ENCODE peak calls at places on chromosomes 5 and 9, in ten cellular contexts. B is right lobe of liver, H is stomach, D is endothelial cell of umbilical vein, C is GM12878, W is breast epithelium, J is thyroid gland, R is IMR-90, S is ovary, U is adrenal gland. P is an unnamed sample.

GRCh38 chr9:96604005-96604320 is 15.7 kb downstream of the CDC14B start:
- DNase-seq in B (no peak), H (no peak), D (no peak), C (no peak), W (no peak), J (peak; percentile 57), R (no peak), S (no peak), U (peak; percentile 34), P (no peak)

GRCh38 chr5:138926688-138927448 is 51.7 kb upstream of the LRRTM2 start:
- DNase-seq in B (no peak), H (no peak), D (no peak), C (no peak), W (no peak), J (no peak), R (no peak), S (no peak), U (peak; percentile 11), P (no peak)

GRCh38 chr5:109838157-109838556 is 148.4 kb downstream of the MAN2A1 start:
- DNase-seq in B (no peak), H (no peak), D (no peak), C (no peak), W (no peak), J (no peak), R (no peak), S (no peak), U (no peak), P (no peak)

GRCh38 chr5:145834917-145835838 is at the start of gene PRELID2:
- DNase-seq in B (peak; percentile 92), H (peak; percentile 94), D (peak; percentile 87), C (peak; percentile 27), W (peak; percentile 85), J (peak; percentile 95), R (peak; percentile 84), S (peak; percentile 85), U (peak; percentile 91), P (peak; percentile 72)

GRCh38 chr5:141783599-141784296 is 94.5 kb downstream of the PCDH1 start:
- DNase-seq in B (no peak), H (no peak), D (no peak), C (no peak), W (no peak), J (no peak), R (no peak), S (no peak), U (no peak), P (no peak)

GRCh38 chr5:111859533-111860270 is 102.7 kb upstream of the NREP start:
- DNase-seq in B (no peak), H (no peak), D (no peak), C (no peak), W (no peak), J (no peak), R (peak; percentile 91), S (no peak), U (no peak), P (no peak)

GRCh38 chr9:91433180-91433579 is 9.5 kb upstream of the NFIL3 start:
- DNase-seq in B (no peak), H (no peak), D (peak; percentile 85), C (no peak), W (no peak), J (no peak), R (peak; percentile 98), S (no peak), U (no peak), P (no peak)

GRCh38 chr5:151155149-151155776 is 2.3 kb downstream of the ANXA6 start:
- DNase-seq in B (no peak), H (no peak), D (no peak), C (peak; percentile 35), W (no peak), J (no peak), R (peak; percentile 27), S (no peak), U (no peak), P (no peak)

GRCh38 chr5:146338774-146339714 is at the start of gene POU4F3:
- DNase-seq in B (no peak), H (no peak), D (no peak), C (no peak), W (no peak), J (no peak), R (no peak), S (no peak), U (no peak), P (no peak)

GRCh38 chr9:97923529-97924108 is 1.3 kb upstream of the TRMO start:
- DNase-seq in B (peak; percentile 65), H (peak; percentile 79), D (peak; percentile 86), C (peak; percentile 50), W (peak; percentile 68), J (peak; percentile 76), R (peak; percentile 80), S (peak; percentile 37), U (peak; percentile 80), P (peak; percentile 82)

GRCh38 chr5:54049963-54050362 is 260.4 kb downstream of the ARL15 start:
- DNase-seq in B (no peak), H (no peak), D (no peak), C (no peak), W (no peak), J (no peak), R (peak; percentile 70), S (no peak), U (no peak), P (no peak)

GRCh38 chr5:89313804-89314588 is 431.0 kb upstream of the MEF2C start:
- DNase-seq in B (no peak), H (no peak), D (peak; percentile 70), C (peak; percentile 99), W (no peak), J (no peak), R (peak; percentile 96), S (no peak), U (no peak), P (no peak)

DNA sequence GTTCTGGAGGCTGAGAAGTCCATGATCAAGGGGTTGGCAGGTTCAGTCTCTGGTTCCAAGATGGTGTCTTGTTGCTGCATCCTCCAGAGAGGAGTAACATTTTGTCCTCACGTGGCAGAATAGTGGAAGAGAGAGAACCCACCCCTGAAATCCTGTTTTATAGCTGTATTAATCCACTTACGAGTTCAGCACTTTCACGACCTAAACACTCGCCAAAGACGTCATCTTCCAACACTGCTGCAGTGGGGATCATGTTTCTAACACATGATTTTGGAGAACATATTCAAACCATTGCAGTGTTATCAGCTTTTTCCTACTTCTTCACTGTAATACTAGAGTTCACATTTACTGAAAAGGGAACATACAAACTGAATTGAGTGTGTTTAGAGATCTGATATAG is 233.1 kb upstream of the ATP10B start:
- DNase-seq in B (no peak), H (no peak), D (no peak), C (no peak), W (no peak), J (no peak), R (no peak), S (no peak), U (no peak), P (no peak)
- TF ChIP-seq CTCF in B (no peak), H (no peak), D (no peak), C (no peak), W (no peak), J (no peak), R (no peak), S (no peak), U (no peak), P (no peak)

GRCh38 chr9:108882052-108882888 is 20.2 kb downstream of the ACTL7A start:
- DNase-seq in B (no peak), H (no peak), D (no peak), C (no peak), W (no peak), J (no peak), R (no peak), S (no peak), U (no peak), P (no peak)
- TF ChIP-seq POLR2A in B (no peak), H (no peak), D (no peak), C (no peak), W (no peak), J (no peak), R (no peak), S (no peak), U (no peak), P (no peak)

GRCh38 chr5:152456815-152457443 is 51.9 kb upstream of the NMUR2 start:
- DNase-seq in B (no peak), H (no peak), D (no peak), C (no peak), W (no peak), J (no peak), R (no peak), S (no peak), U (no peak), P (no peak)

GRCh38 chr5:152464048-152464447 is 59.0 kb upstream of the NMUR2 start:
- DNase-seq in B (no peak), H (no peak), D (no peak), C (no peak), W (no peak), J (no peak), R (no peak), S (no peak), U (no peak), P (no peak)

GRCh38 chr5:152466079-152466745 is 61.1 kb upstream of the NMUR2 start:
- DNase-seq in B (no peak), H (no peak), D (no peak), C (no peak), W (no peak), J (no peak), R (no peak), S (no peak), U (no peak), P (no peak)

DNA sequence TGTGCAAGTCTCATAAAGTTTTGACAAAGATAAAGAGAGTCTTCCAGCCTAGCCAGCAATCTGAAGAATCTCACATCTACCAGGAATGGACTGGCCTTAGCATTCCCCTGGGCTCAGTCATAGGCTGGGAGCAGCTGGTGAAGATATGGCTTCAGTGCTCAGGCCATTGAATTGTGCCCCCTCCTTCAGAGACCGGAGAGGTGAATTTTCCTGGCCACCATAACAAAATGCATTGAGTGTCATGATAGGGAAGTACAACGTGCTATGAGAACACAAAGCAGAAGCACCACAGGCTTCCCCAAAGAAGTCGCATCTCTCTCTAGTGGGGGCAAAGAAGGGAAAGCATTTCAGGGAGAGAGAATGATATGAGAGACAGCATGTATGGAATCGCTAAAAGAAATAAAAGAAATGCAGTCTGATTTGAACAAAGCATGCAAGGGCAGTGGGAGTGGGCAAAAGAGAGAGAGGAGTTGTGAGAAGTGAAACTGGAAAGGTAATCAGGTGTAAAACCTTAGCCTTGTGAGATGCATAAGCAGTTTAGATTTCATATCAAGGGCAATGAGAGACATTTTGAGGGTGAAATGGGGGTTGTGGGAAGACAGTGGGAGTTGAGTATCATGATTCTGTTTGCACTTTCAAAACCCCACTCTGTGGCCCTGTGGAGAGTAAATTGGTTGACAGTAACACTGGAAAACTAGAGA is 57.1 kb upstream of the NMUR2 start:
- DNase-seq in B (no peak), H (no peak), D (no peak), C (no peak), W (no peak), J (no peak), R (no peak), S (no peak), U (no peak), P (no peak)
- TF ChIP-seq CTCF in B (no peak), H (no peak), D (no peak), C (peak; percentile 54), W (no peak), J (no peak), R (peak; percentile 14), S (no peak), U (no peak), P (no peak)

DNA sequence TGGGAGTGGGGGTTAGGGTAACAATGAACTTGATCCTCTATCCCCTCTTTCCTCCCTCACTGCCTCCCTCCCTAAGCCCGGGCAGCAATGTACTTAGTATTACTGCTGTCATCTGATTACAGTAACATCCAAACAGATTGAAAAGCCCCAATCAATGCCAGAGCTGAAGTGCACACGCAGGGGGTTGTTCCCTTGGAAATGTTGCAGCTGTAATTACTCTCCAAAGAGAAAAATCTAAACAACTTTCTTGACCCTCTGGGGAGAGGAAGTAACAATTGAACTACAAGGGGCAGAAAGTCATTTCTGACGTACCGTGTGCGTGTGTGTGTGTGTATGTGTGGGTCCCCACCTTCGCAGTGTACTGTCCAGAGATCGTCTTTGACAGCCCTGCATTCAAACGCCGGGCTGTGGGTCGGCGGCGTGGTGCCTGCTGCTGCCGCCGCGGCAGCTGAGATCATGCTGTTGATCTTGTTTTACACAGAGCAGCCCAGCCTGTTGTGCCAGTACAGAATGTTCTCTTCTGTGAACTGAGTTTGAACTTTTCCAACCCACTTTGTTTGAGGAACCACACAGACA is 66.0 kb upstream of the KLF9 start:
- DNase-seq in B (peak; percentile 83), H (peak; percentile 87), D (peak; percentile 85), C (no peak), W (peak; percentile 82), J (peak; percentile 93), R (peak; percentile 90), S (peak; percentile 88), U (peak; percentile 84), P (peak; percentile 86)
- TF ChIP-seq POLR2A in B (peak; percentile 78), H (peak; percentile 44), D (no peak), C (no peak), W (peak; percentile 43), J (no peak), R (peak; percentile 50), S (peak; percentile 67), U (peak; percentile 64), P (peak; percentile 23)

P was measured in tibial nerve.